ENCODE peak calls at places on chromosome 18, in six cellular contexts. V, H, Z, B, X and T are unnamed samples.

GRCh38 chr18:58937913-58938312 is 73.2 kb downstream of the ZNF532 start:
- DNase-seq in Z (no peak), H (no peak), V (no peak), X (no peak), B (no peak), T (no peak)

GRCh38 chr18:55106466-55106865 is 147.2 kb upstream of the CCDC68 start:
- DNase-seq in X (no peak), H (no peak), V (no peak), Z (no peak), B (no peak), T (no peak)

GRCh38 chr18:32922951-32923430 is 150.2 kb upstream of the KLHL14 start:
- DNase-seq in Z (no peak), H (no peak), B (no peak), V (no peak), X (no peak), T (peak)

GRCh38 chr18:12645264-12645663 is 12.6 kb downstream of the SPIRE1 start:
- DNase-seq in B (no peak), V (no peak), X (no peak), H (no peak), Z (no peak), T (no peak)

GRCh38 chr18:3794537-3795348 is 344.8 kb downstream of the TGIF1 start:
- DNase-seq in Z (peak), H (no peak), V (peak), X (peak), B (peak), T (no peak)

GRCh38 chr18:23593720-23594119 is 7.4 kb upstream of the NPC1 start:
- DNase-seq in X (no peak), H (no peak), V (no peak), Z (peak), B (no peak), T (no peak)

GRCh38 chr18:56298935-56299334 is 339.5 kb downstream of the TXNL1 start:
- DNase-seq in Z (no peak), V (no peak), H (no peak), X (no peak), B (no peak), T (no peak)

GRCh38 chr18:57583297-57583835 is 3.1 kb downstream of the FECH start:
- DNase-seq in X (no peak), B (no peak), H (no peak), Z (no peak), V (no peak), T (no peak)

GRCh38 chr18:56661414-56662101 is 10.4 kb downstream of the WDR7 start:
- DNase-seq in X (no peak), B (no peak), V (no peak), Z (no peak), H (no peak), T (no peak)

GRCh38 chr18:60099709-60100108 is 199.9 kb downstream of the PMAIP1 start:
- DNase-seq in H (no peak), V (no peak), B (no peak), X (peak), Z (no peak), T (no peak)

GRCh38 chr18:68316636-68317035 is 398.3 kb downstream of the TMX3 start:
- DNase-seq in H (no peak), V (no peak), X (no peak), Z (no peak), B (no peak), T (no peak)

GRCh38 chr18:38025433-38026038 is 459.9 kb upstream of the CELF4 start:
- DNase-seq in V (no peak), X (no peak), Z (no peak), B (no peak), H (no peak), T (no peak)

GRCh38 chr18:46301081-46301480 is 196.9 kb downstream of the HAUS1 start:
- DNase-seq in B (no peak), V (no peak), X (no peak), Z (no peak), H (no peak), T (no peak)

GRCh38 chr18:72541871-72542690 is 2.1 kb downstream of the CBLN2 start:
- DNase-seq in H (no peak), X (peak), B (no peak), V (no peak), Z (no peak), T (no peak)

GRCh38 chr18:9835112-9835755 is 50.5 kb upstream of the TXNDC2 start:
- DNase-seq in B (no peak), H (no peak), Z (no peak), V (no peak), X (peak), T (no peak)

GRCh38 chr18:23998811-23999210 is 15.7 kb upstream of the TTC39C start:
- DNase-seq in Z (no peak), X (peak), H (no peak), V (no peak), B (no peak), T (peak)

GRCh38 chr18:77107218-77107815 is 25.3 kb downstream of the MBP start:
- DNase-seq in V (no peak), B (no peak), X (no peak), Z (no peak), H (no peak), T (no peak)